ENCODE peak calls at places on chromosomes 5 and 9, in four cellular contexts. One of them, this sample, is unnamed.

GRCh38 chr9:125784286-125785049 is 37.3 kb downstream of the PBX3 start:
- DNase-seq in tibial nerve: no peak
- DNase-seq in esophagus squamous epithelium: no peak
- DNase-seq in astrocyte of the spinal cord: peak
- DNase-seq in this sample: no peak

GRCh38 chr9:33132249-33132772 is 34.8 kb downstream of the B4GALT1 start:
- DNase-seq in esophagus squamous epithelium: no peak
- DNase-seq in tibial nerve: no peak
- DNase-seq in astrocyte of the spinal cord: peak
- DNase-seq in this sample: peak

GRCh38 chr9:91483189-91483691 is 59.6 kb upstream of the NFIL3 start:
- DNase-seq in astrocyte of the spinal cord: peak
- DNase-seq in tibial nerve: no peak
- DNase-seq in esophagus squamous epithelium: no peak
- DNase-seq in this sample: peak

GRCh38 chr9:126663661-126664072 is 49.9 kb downstream of the LMX1B start:
- DNase-seq in astrocyte of the spinal cord: no peak
- DNase-seq in tibial nerve: no peak
- DNase-seq in esophagus squamous epithelium: no peak
- DNase-seq in this sample: no peak

GRCh38 chr5:10725636-10726035 is 35.4 kb downstream of the DAP start:
- DNase-seq in tibial nerve: no peak
- DNase-seq in astrocyte of the spinal cord: no peak
- DNase-seq in esophagus squamous epithelium: no peak
- DNase-seq in this sample: no peak

GRCh38 chr5:158553946-158554336 is 545.8 kb downstream of the EBF1 start:
- DNase-seq in esophagus squamous epithelium: no peak
- DNase-seq in tibial nerve: peak
- DNase-seq in astrocyte of the spinal cord: no peak
- DNase-seq in this sample: no peak

GRCh38 chr9:125685167-125685566 is 21.8 kb downstream of the MAPKAP1 start:
- DNase-seq in astrocyte of the spinal cord: no peak
- DNase-seq in tibial nerve: no peak
- DNase-seq in esophagus squamous epithelium: no peak
- DNase-seq in this sample: no peak

GRCh38 chr5:143560378-143560777 is 156.9 kb upstream of the NR3C1 start:
- DNase-seq in tibial nerve: no peak
- DNase-seq in astrocyte of the spinal cord: no peak
- DNase-seq in esophagus squamous epithelium: no peak
- DNase-seq in this sample: no peak

GRCh38 chr5:137146402-137146889 is 352.7 kb downstream of the SPOCK1 start:
- DNase-seq in astrocyte of the spinal cord: peak
- DNase-seq in esophagus squamous epithelium: no peak
- DNase-seq in tibial nerve: peak
- DNase-seq in this sample: peak

GRCh38 chr5:177494356-177495195 is 2.8 kb downstream of the PDLIM7 start:
- DNase-seq in tibial nerve: peak
- DNase-seq in astrocyte of the spinal cord: peak
- DNase-seq in esophagus squamous epithelium: no peak
- DNase-seq in this sample: peak

GRCh38 chr5:39578887-39579497 is 154.2 kb upstream of the DAB2 start:
- DNase-seq in tibial nerve: no peak
- DNase-seq in esophagus squamous epithelium: no peak
- DNase-seq in astrocyte of the spinal cord: peak
- DNase-seq in this sample: no peak

GRCh38 chr9:129405089-129405830 is 215.6 kb downstream of the C9orf50 start:
- DNase-seq in astrocyte of the spinal cord: no peak
- DNase-seq in esophagus squamous epithelium: no peak
- DNase-seq in tibial nerve: no peak
- DNase-seq in this sample: no peak

GRCh38 chr9:16385590-16386578 is 484.6 kb downstream of the BNC2 start:
- DNase-seq in astrocyte of the spinal cord: peak
- DNase-seq in esophagus squamous epithelium: no peak
- DNase-seq in tibial nerve: peak
- DNase-seq in this sample: no peak

GRCh38 chr9:129140397-129141065 is 29.3 kb downstream of the PTPA start:
- DNase-seq in astrocyte of the spinal cord: peak
- DNase-seq in esophagus squamous epithelium: no peak
- DNase-seq in tibial nerve: no peak
- DNase-seq in this sample: no peak

GRCh38 chr9:112764344-112764743 is 13.8 kb downstream of the SNX30 start:
- DNase-seq in esophagus squamous epithelium: no peak
- DNase-seq in astrocyte of the spinal cord: no peak
- DNase-seq in tibial nerve: no peak
- DNase-seq in this sample: no peak

GRCh38 chr9:126650404-126650804 is 36.7 kb downstream of the LMX1B start:
- DNase-seq in esophagus squamous epithelium: no peak
- DNase-seq in tibial nerve: no peak
- DNase-seq in astrocyte of the spinal cord: no peak
- DNase-seq in this sample: no peak

GRCh38 chr5:147396070-147396469 is 113.8 kb downstream of the DPYSL3 start:
- DNase-seq in astrocyte of the spinal cord: no peak
- DNase-seq in esophagus squamous epithelium: no peak
- DNase-seq in tibial nerve: peak
- DNase-seq in this sample: peak

GRCh38 chr5:3389471-3390026 is 206.1 kb upstream of the IRX1 start:
- DNase-seq in astrocyte of the spinal cord: no peak
- DNase-seq in tibial nerve: no peak
- DNase-seq in esophagus squamous epithelium: no peak
- DNase-seq in this sample: no peak

GRCh38 chr5:68582284-68582683 is 366.7 kb downstream of the PIK3R1 start:
- DNase-seq in tibial nerve: no peak
- DNase-seq in esophagus squamous epithelium: no peak
- DNase-seq in astrocyte of the spinal cord: no peak
- DNase-seq in this sample: no peak

GRCh38 chr5:177980776-177981175 is 15.3 kb downstream of the PROP1 start:
- DNase-seq in astrocyte of the spinal cord: no peak
- DNase-seq in tibial nerve: no peak
- DNase-seq in esophagus squamous epithelium: no peak
- DNase-seq in this sample: no peak

GRCh38 chr5:30749971-30750370 is 443.5 kb upstream of the CDH6 start:
- DNase-seq in tibial nerve: no peak
- DNase-seq in astrocyte of the spinal cord: peak
- DNase-seq in esophagus squamous epithelium: no peak
- DNase-seq in this sample: no peak

GRCh38 chr5:43227655-43228054 is 35.6 kb downstream of the NIM1K start:
- DNase-seq in esophagus squamous epithelium: no peak
- DNase-seq in tibial nerve: no peak
- DNase-seq in astrocyte of the spinal cord: peak
- DNase-seq in this sample: no peak

GRCh38 chr9:130383350-130383715 is 61.4 kb upstream of the ASS1 start:
- DNase-seq in astrocyte of the spinal cord: no peak
- DNase-seq in esophagus squamous epithelium: no peak
- DNase-seq in tibial nerve: no peak
- DNase-seq in this sample: no peak

GRCh38 chr5:44002381-44002901 is 386.8 kb downstream of the FGF10 start:
- DNase-seq in esophagus squamous epithelium: no peak
- DNase-seq in astrocyte of the spinal cord: peak
- DNase-seq in tibial nerve: no peak
- DNase-seq in this sample: no peak

GRCh38 chr9:99749641-99750040 is 72.0 kb upstream of the NR4A3 start:
- DNase-seq in tibial nerve: no peak
- DNase-seq in astrocyte of the spinal cord: no peak
- DNase-seq in esophagus squamous epithelium: no peak
- DNase-seq in this sample: no peak

GRCh38 chr5:39220280-39221030 is 1.1 kb upstream of the FYB1 start:
- DNase-seq in astrocyte of the spinal cord: no peak
- DNase-seq in esophagus squamous epithelium: no peak
- DNase-seq in tibial nerve: no peak
- DNase-seq in this sample: no peak

GRCh38 chr9:132548971-132549649 is 33.3 kb upstream of the BARHL1 start:
- DNase-seq in esophagus squamous epithelium: no peak
- DNase-seq in tibial nerve: no peak
- DNase-seq in astrocyte of the spinal cord: no peak
- DNase-seq in this sample: no peak

GRCh38 chr9:130240410-130241197 is 25.0 kb upstream of the HMCN2 start:
- DNase-seq in esophagus squamous epithelium: no peak
- DNase-seq in tibial nerve: peak
- DNase-seq in astrocyte of the spinal cord: peak
- DNase-seq in this sample: no peak

DNA sequence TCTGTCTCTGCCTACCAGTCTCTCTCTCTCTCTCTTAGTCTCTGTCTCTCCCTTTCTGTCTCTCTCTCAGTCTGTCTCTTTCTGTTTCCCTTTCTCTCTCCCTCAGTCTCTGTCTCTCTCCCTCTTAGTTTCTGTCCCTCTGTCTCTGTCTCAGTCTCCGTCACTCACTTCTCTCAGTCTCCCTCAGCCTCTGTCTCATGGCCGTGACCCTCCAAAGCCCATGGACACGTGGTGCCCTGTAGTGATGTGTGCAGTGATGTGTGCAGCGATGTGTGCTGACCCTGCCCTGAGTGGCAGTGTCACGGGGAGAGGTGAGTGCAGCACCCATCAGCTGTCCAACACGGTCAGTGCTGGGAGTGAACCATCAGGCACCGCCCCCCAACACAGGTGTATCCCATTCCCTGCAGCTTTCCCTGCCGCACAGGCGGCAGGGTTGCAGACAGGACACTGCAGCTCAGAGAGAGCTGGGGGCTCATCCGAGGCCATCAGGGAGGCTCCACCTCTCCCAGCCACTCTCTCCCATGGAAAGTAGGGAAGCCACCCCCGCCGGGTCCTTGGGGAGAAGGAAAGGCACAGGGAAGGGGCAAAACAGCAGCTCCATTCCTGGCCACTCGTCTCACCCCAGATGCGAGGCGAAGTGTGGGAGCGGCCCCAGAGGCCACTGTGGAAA is 794 bp upstream of the LRRC14B start:
- DNase-seq in astrocyte of the spinal cord: no peak
- DNase-seq in tibial nerve: no peak
- DNase-seq in esophagus squamous epithelium: no peak
- DNase-seq in this sample: no peak
- H3K4me3 ChIP-seq in astrocyte of the spinal cord: no peak
- H3K4me3 ChIP-seq in tibial nerve: no peak
- H3K4me3 ChIP-seq in esophagus squamous epithelium: no peak
- H3K4me3 ChIP-seq in this sample: peak

DNA sequence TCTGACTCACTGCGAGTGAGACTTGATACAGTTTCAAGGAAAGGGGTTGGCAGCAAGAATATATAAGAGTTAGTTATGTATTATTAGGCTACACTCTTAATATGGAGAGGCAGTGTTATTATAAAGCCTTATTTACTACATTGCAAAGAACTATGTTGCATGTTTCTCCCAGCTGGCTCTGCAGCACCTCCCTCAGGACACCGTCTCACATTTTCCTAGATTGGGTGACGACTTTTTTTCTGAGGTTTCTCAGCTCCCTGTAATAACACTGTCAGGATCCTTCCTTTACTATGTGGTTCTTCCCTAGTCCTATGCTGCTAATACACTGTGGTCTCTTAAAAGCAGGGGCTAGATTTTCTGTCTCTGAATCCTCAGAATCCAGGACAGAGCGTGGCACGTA is 153.7 kb downstream of the INSYN2B start:
- DNase-seq in esophagus squamous epithelium: no peak
- DNase-seq in tibial nerve: no peak
- DNase-seq in astrocyte of the spinal cord: no peak
- DNase-seq in this sample: no peak
- TF ChIP-seq CTCF in esophagus squamous epithelium: no peak
- TF ChIP-seq CTCF in tibial nerve: no peak
- TF ChIP-seq CTCF in astrocyte of the spinal cord: peak
- TF ChIP-seq CTCF in this sample: no peak

GRCh38 chr9:106769331-106769730 is 93.6 kb upstream of the ZNF462 start:
- DNase-seq in esophagus squamous epithelium: no peak
- DNase-seq in astrocyte of the spinal cord: no peak
- DNase-seq in tibial nerve: no peak
- DNase-seq in this sample: no peak

GRCh38 chr9:106773750-106774149 is 89.2 kb upstream of the ZNF462 start:
- DNase-seq in tibial nerve: no peak
- DNase-seq in esophagus squamous epithelium: no peak
- DNase-seq in astrocyte of the spinal cord: no peak
- DNase-seq in this sample: no peak

GRCh38 chr9:106772523-106773290 is 90.3 kb upstream of the ZNF462 start:
- DNase-seq in esophagus squamous epithelium: no peak
- DNase-seq in tibial nerve: no peak
- DNase-seq in astrocyte of the spinal cord: no peak
- DNase-seq in this sample: no peak

GRCh38 chr9:106775960-106776359 is 87.0 kb upstream of the ZNF462 start:
- DNase-seq in astrocyte of the spinal cord: no peak
- DNase-seq in esophagus squamous epithelium: no peak
- DNase-seq in tibial nerve: no peak
- DNase-seq in this sample: no peak

GRCh38 chr9:106771618-106772017 is 91.3 kb upstream of the ZNF462 start:
- DNase-seq in tibial nerve: no peak
- DNase-seq in esophagus squamous epithelium: no peak
- DNase-seq in astrocyte of the spinal cord: no peak
- DNase-seq in this sample: no peak
- H3K4me3 ChIP-seq in tibial nerve: no peak
- H3K4me3 ChIP-seq in esophagus squamous epithelium: no peak
- H3K4me3 ChIP-seq in astrocyte of the spinal cord: no peak
- H3K4me3 ChIP-seq in this sample: no peak

GRCh38 chr9:34256104-34256503 is 73.0 kb downstream of the KIF24 start:
- DNase-seq in astrocyte of the spinal cord: no peak
- DNase-seq in tibial nerve: no peak
- DNase-seq in esophagus squamous epithelium: no peak
- DNase-seq in this sample: no peak
- TF ChIP-seq CTCF in astrocyte of the spinal cord: peak
- TF ChIP-seq CTCF in tibial nerve: no peak
- TF ChIP-seq CTCF in esophagus squamous epithelium: peak
- TF ChIP-seq CTCF in this sample: no peak

GRCh38 chr5:155430192-155430591 is 416.6 kb downstream of the KIF4B start:
- DNase-seq in astrocyte of the spinal cord: no peak
- DNase-seq in esophagus squamous epithelium: no peak
- DNase-seq in tibial nerve: no peak
- DNase-seq in this sample: no peak

GRCh38 chr5:155434681-155435080 is 421.1 kb downstream of the KIF4B start:
- DNase-seq in esophagus squamous epithelium: no peak
- DNase-seq in astrocyte of the spinal cord: no peak
- DNase-seq in tibial nerve: no peak
- DNase-seq in this sample: no peak

DNA sequence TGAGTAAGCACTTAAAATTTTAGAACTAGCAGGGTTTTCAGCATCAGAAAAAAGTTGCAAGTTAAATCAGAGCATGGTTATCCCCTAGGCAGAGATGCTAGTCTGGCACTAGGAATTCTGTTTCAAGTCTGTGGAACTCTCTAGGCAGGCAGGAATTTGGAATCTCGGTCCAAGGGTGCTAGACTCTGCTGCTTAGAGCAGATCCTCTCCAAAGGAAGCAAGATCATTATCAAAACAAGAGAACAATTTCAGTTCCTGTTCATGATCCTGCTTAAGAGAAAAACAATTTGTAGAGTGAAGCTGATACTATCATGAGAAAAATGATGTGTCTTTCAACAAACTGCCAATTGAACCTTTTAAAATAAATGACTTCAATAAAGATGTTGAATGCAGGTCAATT is 420.7 kb downstream of the KIF4B start:
- DNase-seq in astrocyte of the spinal cord: no peak
- DNase-seq in tibial nerve: no peak
- DNase-seq in esophagus squamous epithelium: no peak
- DNase-seq in this sample: no peak
- H3K4me3 ChIP-seq in astrocyte of the spinal cord: no peak
- H3K4me3 ChIP-seq in tibial nerve: no peak
- H3K4me3 ChIP-seq in esophagus squamous epithelium: no peak
- H3K4me3 ChIP-seq in this sample: no peak

GRCh38 chr5:107359916-107360234 is 310.9 kb downstream of the EFNA5 start:
- DNase-seq in esophagus squamous epithelium: no peak
- DNase-seq in astrocyte of the spinal cord: no peak
- DNase-seq in tibial nerve: no peak
- DNase-seq in this sample: no peak
- TF ChIP-seq CTCF in esophagus squamous epithelium: no peak
- TF ChIP-seq CTCF in astrocyte of the spinal cord: no peak
- TF ChIP-seq CTCF in tibial nerve: no peak
- TF ChIP-seq CTCF in this sample: no peak

GRCh38 chr9:136405481-136405880 is 4.9 kb downstream of the ENTR1 start:
- DNase-seq in tibial nerve: no peak
- DNase-seq in esophagus squamous epithelium: no peak
- DNase-seq in astrocyte of the spinal cord: no peak
- DNase-seq in this sample: no peak
- H3K4me3 ChIP-seq in tibial nerve: no peak
- H3K4me3 ChIP-seq in esophagus squamous epithelium: no peak
- H3K4me3 ChIP-seq in astrocyte of the spinal cord: no peak
- H3K4me3 ChIP-seq in this sample: no peak